ENCODE peak calls at places on chromosome 14, in four cellular contexts. M is sigmoid colon, F is body of pancreas, L is adrenal gland. W is an unnamed sample.

GRCh38 chr14:69997849-69998248 is 118.6 kb downstream of the SMOC1 start:
- DNase-seq in L (peak), M (no peak), F (peak), W (no peak)

GRCh38 chr14:24312736-24313507 is 1.6 kb downstream of the LTB4R start:
- DNase-seq in L (peak), M (peak), F (peak), W (no peak)

GRCh38 chr14:38536376-38537038 is 280.6 kb upstream of the CLEC14A start:
- DNase-seq in M (no peak), F (no peak), L (no peak), W (no peak)

GRCh38 chr14:76203086-76204001 is 51.6 kb downstream of the GPATCH2L start:
- DNase-seq in F (peak), L (peak), M (peak), W (peak)

GRCh38 chr14:105147701-105148603 is 20.6 kb downstream of the JAG2 start:
- DNase-seq in M (no peak), L (no peak), F (no peak), W (no peak)

GRCh38 chr14:103107941-103108748 is 13.6 kb downstream of the EXOC3L4 start:
- DNase-seq in M (no peak), F (no peak), L (no peak), W (no peak)

GRCh38 chr14:96208739-96209138 is 4.1 kb downstream of the BDKRB2 start:
- DNase-seq in F (no peak), L (no peak), M (no peak), W (no peak)

GRCh38 chr14:22998324-22999012 is 11.5 kb downstream of the C14orf93 start:
- DNase-seq in M (no peak), L (no peak), F (no peak), W (no peak)

GRCh38 chr14:104794099-104794498 is 1.4 kb downstream of the AKT1 start:
- DNase-seq in F (peak), L (peak), M (no peak), W (no peak)

GRCh38 chr14:104818714-104819161 is 17.8 kb downstream of the ZBTB42 start:
- DNase-seq in F (no peak), L (no peak), M (peak), W (no peak)

GRCh38 chr14:94914191-94914590 is 144.3 kb upstream of the GSC start:
- DNase-seq in F (no peak), L (no peak), M (no peak), W (no peak)

GRCh38 chr14:102545461-102546265 is 36.1 kb upstream of the ANKRD9 start:
- DNase-seq in L (no peak), F (no peak), M (no peak), W (no peak)

GRCh38 chr14:79629891-79630560 is 581.3 kb downstream of the DIO2 start:
- DNase-seq in M (no peak), F (no peak), L (no peak), W (no peak)

GRCh38 chr14:29810657-29811056 is 117.0 kb downstream of the PRKD1 start:
- DNase-seq in F (peak), L (peak), M (no peak), W (no peak)

GRCh38 chr14:95495538-95496025 is 20.9 kb downstream of the SYNE3 start:
- DNase-seq in F (peak), L (no peak), M (no peak), W (no peak)

GRCh38 chr14:80587096-80587724 is 354.3 kb downstream of the CEP128 start:
- DNase-seq in L (no peak), M (no peak), F (peak), W (no peak)

GRCh38 chr14:21251215-21251614 is 18.0 kb downstream of the HNRNPC start:
- DNase-seq in L (no peak), F (no peak), M (no peak), W (no peak)

GRCh38 chr14:78737606-78738005 is 567.4 kb downstream of the NRXN3 start:
- DNase-seq in L (no peak), F (no peak), M (no peak), W (no peak)

GRCh38 chr14:55194656-55195355 is 3.4 kb upstream of the DLGAP5 start:
- DNase-seq in F (no peak), M (no peak), L (no peak), W (no peak)

GRCh38 chr14:32657081-32657480 is 281.6 kb upstream of the NPAS3 start:
- DNase-seq in F (peak), L (peak), M (peak), W (no peak)

GRCh38 chr14:65223636-65224035 is 121.3 kb upstream of the MAX start:
- DNase-seq in F (no peak), M (no peak), L (no peak), W (no peak)
- TF ChIP-seq POLR2A in F (no peak), M (no peak), L (no peak), W (no peak)

DNA sequence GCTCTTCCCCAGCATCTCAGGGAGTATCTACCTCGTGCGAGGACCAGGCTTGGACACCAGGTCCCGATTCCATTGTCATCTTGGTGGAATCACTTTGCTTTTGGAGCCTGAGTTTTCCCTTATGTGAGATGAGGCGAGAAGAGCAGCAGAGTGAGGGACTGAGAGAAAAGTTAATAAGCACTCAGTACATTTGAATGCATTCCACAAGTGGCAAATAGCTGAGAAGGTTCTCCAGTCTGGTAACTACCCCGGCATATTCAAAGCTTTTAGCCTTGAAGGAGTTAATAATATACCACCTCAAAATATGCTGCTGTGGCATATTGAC is 465 bp upstream of the GALC start:
- DNase-seq in F (no peak), M (no peak), L (no peak), W (no peak)
- TF ChIP-seq POLR2A in F (no peak), M (no peak), L (no peak), W (no peak)

DNA sequence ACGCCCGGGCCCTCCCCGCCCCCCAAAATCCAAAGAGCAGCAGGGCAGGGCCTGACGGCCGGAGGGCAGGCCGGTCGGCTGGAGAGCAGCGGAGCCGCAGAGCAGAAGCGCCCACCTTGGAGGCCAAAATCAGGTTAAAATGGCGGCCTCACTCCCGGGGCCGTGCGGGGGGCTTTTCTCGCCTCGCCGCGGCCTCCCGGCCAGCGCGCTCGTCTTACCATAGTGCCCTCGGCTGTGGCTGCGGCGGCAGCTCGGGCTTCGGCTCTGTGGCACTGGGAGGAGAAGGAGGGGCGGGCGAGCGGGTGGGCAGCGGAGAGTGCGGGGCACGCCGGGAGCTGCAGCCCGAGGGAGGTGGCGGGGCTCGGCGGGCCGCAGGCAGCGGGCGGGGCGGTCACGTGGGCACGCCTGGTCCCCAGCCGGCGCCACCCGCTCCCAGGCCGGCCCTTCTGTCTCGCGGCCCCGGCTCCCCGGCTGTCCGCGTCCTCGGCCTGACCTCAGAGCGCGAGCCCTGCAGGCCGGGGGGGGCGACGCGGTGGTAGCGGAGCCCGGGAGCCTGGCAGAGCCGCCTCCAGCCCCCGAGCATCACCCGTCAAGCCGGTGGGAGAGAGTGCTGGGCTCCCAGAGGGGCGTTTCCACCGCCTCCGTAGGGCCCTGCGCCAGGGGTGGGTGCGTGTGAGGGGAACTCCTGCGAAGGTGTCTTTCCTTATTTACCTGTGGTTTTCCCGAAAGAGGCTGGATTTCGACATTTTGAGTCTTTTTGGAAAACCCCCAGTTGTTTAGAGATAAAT is at the start of gene CFL2:
- DNase-seq in M (peak), F (peak), L (peak), W (peak)
- TF ChIP-seq POLR2A in M (peak), F (peak), L (peak), W (peak)

DNA sequence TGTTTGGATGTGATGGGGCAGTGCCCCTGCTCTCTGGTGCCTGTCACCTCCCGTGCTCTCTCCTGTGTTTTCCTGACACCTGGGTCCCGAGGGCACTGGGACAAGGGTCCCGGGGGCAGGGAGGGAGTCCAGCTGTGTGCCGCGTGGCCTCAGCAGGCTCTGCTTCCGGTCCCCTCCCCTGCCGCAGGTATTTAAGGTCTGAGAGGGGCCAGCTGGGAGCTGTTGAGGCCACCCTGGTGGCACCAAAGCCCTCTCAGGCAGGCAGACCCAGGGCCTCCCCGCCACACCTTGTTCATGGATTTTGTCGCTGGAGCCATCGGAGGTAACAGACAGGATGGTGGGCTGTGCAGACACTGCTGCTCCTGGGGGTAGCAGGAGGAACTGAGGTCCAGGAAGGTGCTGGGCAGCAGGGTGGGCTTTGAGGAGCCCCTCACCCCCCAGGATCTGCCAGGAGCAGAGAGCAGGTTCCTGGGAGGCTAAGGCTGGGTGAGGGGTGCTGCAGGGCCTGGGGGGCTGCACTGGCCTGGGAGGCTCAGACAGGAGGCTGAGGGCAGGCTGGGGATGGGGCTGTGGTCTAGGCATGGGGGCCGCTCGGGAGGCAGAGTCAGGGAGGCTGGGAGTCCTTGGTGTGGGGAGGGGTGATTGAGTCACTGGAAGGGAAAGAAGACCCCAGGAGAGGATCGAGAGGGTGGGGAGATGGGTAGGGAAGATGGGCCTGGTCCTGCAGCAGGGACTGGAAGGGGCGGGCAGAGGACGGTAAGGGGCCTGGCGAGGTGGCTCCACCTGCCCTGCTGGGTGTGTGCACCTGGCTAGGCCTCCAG is at the start of gene SLC25A47:
- DNase-seq in F (no peak), L (no peak), M (no peak), W (no peak)
- TF ChIP-seq POLR2A in F (no peak), L (no peak), M (no peak), W (no peak)

GRCh38 chr14:50045039-50045711 is 71.2 kb downstream of the VCPKMT start:
- DNase-seq in L (peak), F (peak), M (peak), W (no peak)
- TF ChIP-seq POLR2A in L (peak), F (no peak), M (no peak), W (no peak)

DNA sequence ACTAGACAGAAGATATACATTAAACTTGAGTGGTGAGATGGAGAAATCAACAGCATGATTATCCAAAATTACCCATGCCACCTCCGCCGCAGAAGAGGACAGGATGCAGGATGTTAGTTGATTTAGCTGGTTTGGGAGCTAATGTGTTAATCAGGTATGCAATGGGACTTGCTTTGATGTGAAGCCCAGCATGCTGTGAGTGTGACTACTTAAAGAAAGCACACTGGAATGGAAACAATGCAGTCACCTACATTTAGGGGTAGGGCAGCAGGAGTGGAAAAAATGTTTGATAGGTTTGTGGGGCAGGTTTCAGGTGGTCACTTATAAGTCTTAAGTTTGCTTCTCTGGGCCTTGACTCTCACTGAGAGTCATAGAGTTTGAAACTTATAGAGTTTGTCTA is 170.0 kb upstream of the DAAM1 start:
- DNase-seq in L (no peak), M (no peak), F (no peak), W (no peak)
- TF ChIP-seq POLR2A in L (no peak), M (no peak), F (no peak), W (no peak)

DNA sequence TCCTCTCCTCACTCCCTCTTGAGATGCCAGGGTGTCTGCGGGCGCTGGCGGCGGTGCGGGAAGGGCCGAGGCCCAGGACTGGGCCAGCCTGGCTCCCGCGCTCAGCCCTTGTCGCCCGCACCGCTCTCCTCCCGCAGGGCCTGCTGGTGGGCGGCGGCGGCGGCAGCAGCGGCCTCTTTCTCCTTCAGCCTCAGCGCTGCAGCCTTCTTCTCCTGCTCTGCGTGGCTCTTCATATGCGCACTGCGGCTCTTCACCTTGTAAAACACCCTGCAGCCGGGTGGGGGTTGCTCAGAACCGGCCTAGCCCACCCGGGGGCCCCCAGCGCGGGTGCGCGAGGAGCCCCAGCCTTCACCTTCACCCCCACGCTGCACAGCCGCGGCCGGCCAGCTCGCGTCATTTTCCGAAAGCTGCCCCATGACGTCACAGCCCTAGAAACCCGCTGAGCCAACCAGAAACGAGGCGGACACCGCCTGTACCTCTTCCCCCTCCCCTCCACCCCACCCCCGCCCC is 4.6 kb upstream of the PNMA1 start:
- DNase-seq in L (peak), F (no peak), M (peak), W (no peak)
- TF ChIP-seq POLR2A in L (peak), F (no peak), M (no peak), W (no peak)

DNA sequence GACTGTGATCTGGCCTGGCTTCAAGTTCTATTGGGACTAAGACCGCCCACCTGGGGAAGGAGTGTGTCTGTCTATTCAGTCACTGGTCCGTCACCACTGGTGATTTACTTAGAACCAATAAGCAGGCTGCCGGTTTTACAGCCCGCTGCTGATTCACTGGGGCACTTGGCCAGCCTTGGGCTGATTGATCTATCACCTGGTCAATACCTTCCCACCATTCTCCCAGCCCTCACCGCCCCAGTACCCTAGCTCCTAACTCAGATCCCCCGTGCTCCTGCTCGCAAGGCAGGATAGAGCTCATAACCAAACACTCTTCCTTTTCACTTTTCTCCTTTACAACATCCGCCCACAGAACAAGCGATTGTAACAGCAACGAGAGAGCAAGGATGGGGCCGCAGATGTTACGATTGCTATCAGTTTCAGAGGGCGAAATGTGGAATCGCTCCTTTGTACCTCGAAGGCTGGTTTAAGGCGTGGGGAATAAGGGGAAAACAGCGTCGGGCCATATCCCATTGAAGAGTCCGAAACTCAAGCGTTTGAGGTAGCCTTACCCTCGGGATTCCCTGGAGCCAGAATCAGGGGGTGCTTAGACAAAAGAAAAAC is 672 bp downstream of the RDH11 start:
- DNase-seq in M (peak), L (peak), F (peak), W (peak)
- TF ChIP-seq POLR2A in M (peak), L (peak), F (no peak), W (peak)

DNA sequence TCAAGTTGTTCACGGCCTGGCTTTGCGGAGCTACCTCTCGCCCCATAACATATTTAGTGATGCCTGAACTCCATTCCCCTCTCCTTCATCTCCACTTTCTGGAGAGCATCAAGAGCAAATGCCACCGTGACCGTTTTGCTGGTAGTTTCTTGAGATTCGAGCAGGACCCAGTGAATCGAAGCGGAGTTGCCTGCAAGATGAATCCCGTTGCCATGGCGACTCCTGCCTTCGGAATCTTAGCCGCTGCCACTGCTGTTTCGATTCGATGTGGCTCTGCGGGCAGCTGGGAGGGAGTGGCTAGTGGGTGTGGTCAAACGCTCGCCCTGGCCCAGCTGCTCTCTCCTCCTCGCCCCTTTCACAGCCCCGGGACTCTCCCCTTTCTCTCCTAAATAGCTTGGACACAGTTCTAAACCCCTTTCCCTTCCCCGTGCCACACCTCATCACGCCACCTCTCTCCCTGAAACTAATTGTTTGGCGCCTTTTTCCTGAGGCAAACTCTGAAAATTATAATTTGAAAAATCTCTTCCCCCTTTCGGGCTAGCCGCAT is 1.4 kb downstream of the DAAM1 start:
- DNase-seq in M (peak), L (peak), F (peak), W (peak)
- TF ChIP-seq POLR2A in M (no peak), L (peak), F (no peak), W (no peak)